ENCODE peak calls at places on chromosomes 16 and 17, in eight cellular contexts. D, M, W, Y, F, A, X and K are unnamed samples.

GRCh38 chr16:21037168-21037567 is 113.5 kb downstream of the DNAH3 start:
- DNase-seq in D (no peak), M (no peak), W (no peak), Y (no peak), F (no peak), A (no peak), X (no peak), K (no peak)

GRCh38 chr16:5350118-5350517 is 252.5 kb upstream of the EEF2KMT start:
- DNase-seq in D (no peak), M (no peak), W (no peak), Y (no peak), F (no peak), A (no peak), X (no peak), K (no peak)

GRCh38 chr17:29572691-29573557 is 4.4 kb downstream of the TP53I13 start:
- DNase-seq in D (peak; percentile 38), M (peak; percentile 70), W (no peak), Y (peak; percentile 76), F (peak; percentile 60), A (no peak), X (peak; percentile 52), K (no peak)

GRCh38 chr17:13157656-13158055 is 139.8 kb upstream of the ELAC2 start:
- DNase-seq in D (no peak), M (no peak), W (no peak), Y (no peak), F (no peak), A (no peak), X (no peak), K (no peak)

GRCh38 chr16:23974223-23974622 is 138.4 kb downstream of the PRKCB start:
- DNase-seq in D (no peak), M (no peak), W (peak; percentile 38), Y (no peak), F (no peak), A (no peak), X (no peak), K (no peak)

GRCh38 chr17:11618861-11619566 is 20.7 kb downstream of the DNAH9 start:
- DNase-seq in D (no peak), M (peak; percentile 0), W (peak; percentile 55), Y (no peak), F (no peak), A (no peak), X (no peak), K (peak; percentile 35)

GRCh38 chr16:57630402-57630787 is 2.0 kb downstream of the ADGRG1 start:
- DNase-seq in D (no peak), M (no peak), W (no peak), Y (no peak), F (no peak), A (no peak), X (no peak), K (no peak)

GRCh38 chr16:25748099-25748654 is 56.4 kb downstream of the HS3ST4 start:
- DNase-seq in D (no peak), M (no peak), W (no peak), Y (no peak), F (no peak), A (no peak), X (no peak), K (no peak)

GRCh38 chr16:51666074-51666473 is 515.0 kb upstream of the SALL1 start:
- DNase-seq in D (no peak), M (no peak), W (no peak), Y (no peak), F (no peak), A (no peak), X (no peak), K (no peak)

GRCh38 chr16:28845173-28846079 is 722 bp downstream of the TUFM start:
- DNase-seq in D (no peak), M (no peak), W (peak; percentile 74), Y (peak; percentile 52), F (peak; percentile 66), A (no peak), X (no peak), K (no peak)

GRCh38 chr16:89370081-89370511 is 120.3 kb downstream of the ANKRD11 start:
- DNase-seq in D (no peak), M (no peak), W (no peak), Y (no peak), F (peak; percentile 79), A (no peak), X (no peak), K (no peak)

GRCh38 chr16:67256701-67257230 is 8.0 kb downstream of the SLC9A5 start:
- DNase-seq in D (no peak), M (no peak), W (no peak), Y (no peak), F (no peak), A (no peak), X (no peak), K (no peak)

GRCh38 chr17:42803074-42803883 is 4.6 kb downstream of the CNTD1 start:
- DNase-seq in D (no peak), M (no peak), W (no peak), Y (no peak), F (peak; percentile 90), A (no peak), X (no peak), K (no peak)

GRCh38 chr16:667113-667779 is 686 bp upstream of the RHOT2 start:
- DNase-seq in D (no peak), M (no peak), W (no peak), Y (no peak), F (no peak), A (no peak), X (no peak), K (no peak)

GRCh38 chr16:58651965-58652348 is 22.3 kb upstream of the CNOT1 start:
- DNase-seq in D (no peak), M (peak; percentile 35), W (peak; percentile 4), Y (no peak), F (peak; percentile 87), A (no peak), X (no peak), K (no peak)

GRCh38 chr17:31489295-31490018 is 98.0 kb downstream of the RAB11FIP4 start:
- DNase-seq in D (no peak), M (no peak), W (no peak), Y (no peak), F (no peak), A (no peak), X (no peak), K (peak; percentile 66)

GRCh38 chr17:50055055-50055425 is 870 bp upstream of the ITGA3 start:
- DNase-seq in D (no peak), M (no peak), W (peak; percentile 78), Y (no peak), F (no peak), A (peak; percentile 28), X (no peak), K (peak; percentile 86)

GRCh38 chr17:58281511-58282011 is 826 bp upstream of the MPO start:
- DNase-seq in D (no peak), M (no peak), W (no peak), Y (peak; percentile 21), F (no peak), A (no peak), X (no peak), K (no peak)

GRCh38 chr16:73027655-73028220 is 20.2 kb downstream of the ZFHX3 start:
- DNase-seq in D (no peak), M (no peak), W (no peak), Y (no peak), F (no peak), A (no peak), X (no peak), K (no peak)

GRCh38 chr16:13911871-13912270 is 8.1 kb upstream of the ERCC4 start:
- DNase-seq in D (no peak), M (no peak), W (no peak), Y (no peak), F (no peak), A (no peak), X (no peak), K (no peak)

GRCh38 chr16:10971560-10971961 is 27.2 kb downstream of the CLEC16A start:
- DNase-seq in D (no peak), M (peak; percentile 90), W (peak; percentile 67), Y (no peak), F (peak; percentile 91), A (peak; percentile 26), X (peak; percentile 16), K (peak; percentile 43)

GRCh38 chr16:58366247-58367031 is 25.8 kb upstream of the GINS3 start:
- DNase-seq in D (no peak), M (peak; percentile 41), W (peak; percentile 70), Y (no peak), F (peak; percentile 2), A (no peak), X (no peak), K (no peak)

GRCh38 chr17:78522031-78522809 is 55.0 kb downstream of the DNAH17 start:
- DNase-seq in D (no peak), M (no peak), W (no peak), Y (no peak), F (no peak), A (no peak), X (no peak), K (no peak)

GRCh38 chr16:53090591-53091507 is 36.1 kb downstream of the CHD9 start:
- DNase-seq in D (no peak), M (peak; percentile 100), W (no peak), Y (no peak), F (peak; percentile 99), A (no peak), X (no peak), K (peak; percentile 86)

GRCh38 chr17:78383725-78384471 is 5.4 kb downstream of the PGS1 start:
- DNase-seq in D (peak; percentile 7), M (peak; percentile 93), W (no peak), Y (peak; percentile 67), F (peak; percentile 99), A (no peak), X (peak; percentile 42), K (peak; percentile 86)

GRCh38 chr16:57038151-57038550 is 48.8 kb downstream of the NLRC5 start:
- DNase-seq in D (no peak), M (peak; percentile 68), W (no peak), Y (no peak), F (peak; percentile 39), A (no peak), X (no peak), K (no peak)

GRCh38 chr17:61283043-61283442 is 116.6 kb upstream of the TBX2 start:
- DNase-seq in D (no peak), M (no peak), W (no peak), Y (no peak), F (no peak), A (no peak), X (no peak), K (no peak)

GRCh38 chr17:64641499-64641898 is 20.6 kb downstream of the SMURF2 start:
- DNase-seq in D (no peak), M (peak; percentile 91), W (no peak), Y (no peak), F (peak; percentile 86), A (no peak), X (no peak), K (no peak)

GRCh38 chr16:67761924-67762323 is 42.8 kb upstream of the GFOD2 start:
- DNase-seq in D (no peak), M (no peak), W (no peak), Y (no peak), F (no peak), A (no peak), X (no peak), K (no peak)

GRCh38 chr17:55763856-55764255 is 13.0 kb downstream of the PCTP start:
- DNase-seq in D (no peak), M (peak; percentile 49), W (no peak), Y (no peak), F (peak; percentile 52), A (no peak), X (no peak), K (no peak)

GRCh38 chr17:63826468-63827001 is 696 bp upstream of the PSMC5 start:
- DNase-seq in D (no peak), M (no peak), W (no peak), Y (no peak), F (peak; percentile 67), A (no peak), X (no peak), K (no peak)

GRCh38 chr17:63436523-63437110 is 9.5 kb downstream of the CYB561 start:
- DNase-seq in D (no peak), M (no peak), W (no peak), Y (no peak), F (peak; percentile 61), A (no peak), X (no peak), K (no peak)

GRCh38 chr17:1939979-1940809 is 84.9 kb downstream of the RTN4RL1 start:
- DNase-seq in D (no peak), M (no peak), W (no peak), Y (peak; percentile 28), F (no peak), A (no peak), X (no peak), K (no peak)